ENCODE peak calls at places on chromosomes 3 and 15, in nine cellular contexts. One of them, this sample, is unnamed.

GRCh38 chr3:14169871-14170270 is 8.5 kb downstream of the XPC start:
- DNase-seq in kidney epithelial cell: no peak
- DNase-seq in lower leg skin: no peak
- DNase-seq in HFF-Myc: no peak
- DNase-seq in astrocyte of the spinal cord: no peak
- DNase-seq in lower lobe of right lung: no peak
- DNase-seq in RWPE1: no peak
- DNase-seq in right lobe of liver: no peak
- DNase-seq in transverse colon: no peak
- DNase-seq in this sample: no peak

GRCh38 chr3:126421573-126422119 is 26.9 kb downstream of the CFAP100 start:
- DNase-seq in kidney epithelial cell: no peak
- DNase-seq in lower leg skin: no peak
- DNase-seq in HFF-Myc: no peak
- DNase-seq in astrocyte of the spinal cord: no peak
- DNase-seq in lower lobe of right lung: no peak
- DNase-seq in RWPE1: no peak
- DNase-seq in right lobe of liver: peak
- DNase-seq in transverse colon: no peak
- DNase-seq in this sample: no peak

GRCh38 chr15:72047020-72047419 is 70.9 kb downstream of the MYO9A start:
- DNase-seq in kidney epithelial cell: no peak
- DNase-seq in lower leg skin: no peak
- DNase-seq in HFF-Myc: no peak
- DNase-seq in astrocyte of the spinal cord: peak
- DNase-seq in lower lobe of right lung: no peak
- DNase-seq in RWPE1: no peak
- DNase-seq in right lobe of liver: no peak
- DNase-seq in transverse colon: no peak
- DNase-seq in this sample: no peak

GRCh38 chr3:57805674-57806073 is 49.6 kb downstream of the SLMAP start:
- DNase-seq in kidney epithelial cell: peak
- DNase-seq in lower leg skin: no peak
- DNase-seq in HFF-Myc: peak
- DNase-seq in astrocyte of the spinal cord: peak
- DNase-seq in lower lobe of right lung: no peak
- DNase-seq in RWPE1: peak
- DNase-seq in right lobe of liver: no peak
- DNase-seq in transverse colon: no peak
- DNase-seq in this sample: no peak

GRCh38 chr3:179867961-179868360 is 168.8 kb downstream of the PEX5L start:
- DNase-seq in kidney epithelial cell: no peak
- DNase-seq in lower leg skin: no peak
- DNase-seq in HFF-Myc: no peak
- DNase-seq in astrocyte of the spinal cord: no peak
- DNase-seq in lower lobe of right lung: no peak
- DNase-seq in RWPE1: no peak
- DNase-seq in right lobe of liver: no peak
- DNase-seq in transverse colon: no peak
- DNase-seq in this sample: no peak

GRCh38 chr3:48572517-48572916 is 8.9 kb upstream of the UCN2 start:
- DNase-seq in kidney epithelial cell: no peak
- DNase-seq in lower leg skin: no peak
- DNase-seq in HFF-Myc: no peak
- DNase-seq in astrocyte of the spinal cord: no peak
- DNase-seq in lower lobe of right lung: no peak
- DNase-seq in RWPE1: no peak
- DNase-seq in right lobe of liver: no peak
- DNase-seq in transverse colon: no peak
- DNase-seq in this sample: no peak

GRCh38 chr15:23038741-23039150 is 623 bp downstream of the TUBGCP5 start:
- DNase-seq in kidney epithelial cell: no peak
- DNase-seq in lower leg skin: no peak
- DNase-seq in HFF-Myc: no peak
- DNase-seq in astrocyte of the spinal cord: peak
- DNase-seq in lower lobe of right lung: no peak
- DNase-seq in RWPE1: peak
- DNase-seq in right lobe of liver: no peak
- DNase-seq in transverse colon: peak
- DNase-seq in this sample: no peak

GRCh38 chr3:72571638-72572114 is 276.6 kb downstream of the SHQ1 start:
- DNase-seq in kidney epithelial cell: no peak
- DNase-seq in lower leg skin: no peak
- DNase-seq in HFF-Myc: no peak
- DNase-seq in astrocyte of the spinal cord: no peak
- DNase-seq in lower lobe of right lung: no peak
- DNase-seq in RWPE1: no peak
- DNase-seq in right lobe of liver: no peak
- DNase-seq in transverse colon: no peak
- DNase-seq in this sample: no peak

GRCh38 chr15:65795663-65796201 is 3.6 kb upstream of the DENND4A start:
- DNase-seq in kidney epithelial cell: no peak
- DNase-seq in lower leg skin: no peak
- DNase-seq in HFF-Myc: no peak
- DNase-seq in astrocyte of the spinal cord: no peak
- DNase-seq in lower lobe of right lung: no peak
- DNase-seq in RWPE1: no peak
- DNase-seq in right lobe of liver: no peak
- DNase-seq in transverse colon: no peak
- DNase-seq in this sample: no peak

GRCh38 chr3:87260270-87260669 is 16.1 kb downstream of the POU1F1 start:
- DNase-seq in kidney epithelial cell: peak
- DNase-seq in lower leg skin: no peak
- DNase-seq in HFF-Myc: peak
- DNase-seq in astrocyte of the spinal cord: peak
- DNase-seq in lower lobe of right lung: no peak
- DNase-seq in RWPE1: peak
- DNase-seq in right lobe of liver: no peak
- DNase-seq in transverse colon: peak
- DNase-seq in this sample: no peak

GRCh38 chr3:34568766-34569165 is 770.3 kb downstream of the PDCD6IP start:
- DNase-seq in kidney epithelial cell: no peak
- DNase-seq in lower leg skin: no peak
- DNase-seq in HFF-Myc: no peak
- DNase-seq in astrocyte of the spinal cord: no peak
- DNase-seq in lower lobe of right lung: no peak
- DNase-seq in RWPE1: no peak
- DNase-seq in right lobe of liver: no peak
- DNase-seq in transverse colon: no peak
- DNase-seq in this sample: no peak

GRCh38 chr3:15815696-15816095 is 17.9 kb upstream of the ANKRD28 start:
- DNase-seq in kidney epithelial cell: no peak
- DNase-seq in lower leg skin: no peak
- DNase-seq in HFF-Myc: peak
- DNase-seq in astrocyte of the spinal cord: peak
- DNase-seq in lower lobe of right lung: no peak
- DNase-seq in RWPE1: no peak
- DNase-seq in right lobe of liver: no peak
- DNase-seq in transverse colon: no peak
- DNase-seq in this sample: no peak
- TF ChIP-seq CTCF in kidney epithelial cell: peak
- TF ChIP-seq CTCF in lower leg skin: no peak
- TF ChIP-seq CTCF in HFF-Myc: no peak
- TF ChIP-seq CTCF in astrocyte of the spinal cord: peak
- TF ChIP-seq CTCF in lower lobe of right lung: peak
- TF ChIP-seq CTCF in RWPE1: peak
- TF ChIP-seq CTCF in right lobe of liver: peak
- TF ChIP-seq CTCF in transverse colon: peak
- TF ChIP-seq CTCF in this sample: no peak

DNA sequence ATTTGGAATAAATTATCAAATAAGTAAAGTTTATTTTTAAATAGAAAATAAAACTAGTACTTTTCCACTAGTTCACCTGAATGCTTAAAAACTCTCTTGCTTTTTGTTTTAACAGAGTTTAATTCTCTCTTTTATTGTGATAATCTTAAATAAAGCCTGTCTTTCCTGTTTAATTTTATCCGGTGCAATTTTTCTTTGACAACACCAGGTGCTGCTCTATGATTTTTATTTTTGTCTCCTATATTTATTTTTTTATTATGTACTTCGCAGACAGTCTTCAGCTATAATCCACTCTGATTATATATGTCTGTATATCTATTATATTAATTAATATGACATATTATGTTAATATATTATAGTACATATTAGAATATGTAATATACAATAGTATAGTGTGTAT is 1293.0 kb upstream of the EPHA6 start:
- DNase-seq in kidney epithelial cell: no peak
- DNase-seq in lower leg skin: no peak
- DNase-seq in HFF-Myc: no peak
- DNase-seq in astrocyte of the spinal cord: no peak
- DNase-seq in lower lobe of right lung: no peak
- DNase-seq in RWPE1: no peak
- DNase-seq in right lobe of liver: no peak
- DNase-seq in transverse colon: no peak
- DNase-seq in this sample: no peak
- TF ChIP-seq CTCF in kidney epithelial cell: no peak
- TF ChIP-seq CTCF in lower leg skin: no peak
- TF ChIP-seq CTCF in HFF-Myc: no peak
- TF ChIP-seq CTCF in astrocyte of the spinal cord: no peak
- TF ChIP-seq CTCF in lower lobe of right lung: no peak
- TF ChIP-seq CTCF in RWPE1: no peak
- TF ChIP-seq CTCF in right lobe of liver: no peak
- TF ChIP-seq CTCF in transverse colon: no peak
- TF ChIP-seq CTCF in this sample: no peak

GRCh38 chr3:154901263-154901662 is 178.9 kb upstream of the MME start:
- DNase-seq in kidney epithelial cell: no peak
- DNase-seq in lower leg skin: no peak
- DNase-seq in HFF-Myc: no peak
- DNase-seq in astrocyte of the spinal cord: no peak
- DNase-seq in lower lobe of right lung: no peak
- DNase-seq in RWPE1: no peak
- DNase-seq in right lobe of liver: no peak
- DNase-seq in transverse colon: no peak
- DNase-seq in this sample: no peak

GRCh38 chr3:154900777-154901176 is 179.3 kb upstream of the MME start:
- DNase-seq in kidney epithelial cell: no peak
- DNase-seq in lower leg skin: no peak
- DNase-seq in HFF-Myc: no peak
- DNase-seq in astrocyte of the spinal cord: no peak
- DNase-seq in lower lobe of right lung: no peak
- DNase-seq in RWPE1: no peak
- DNase-seq in right lobe of liver: no peak
- DNase-seq in transverse colon: no peak
- DNase-seq in this sample: no peak

GRCh38 chr3:154898398-154898797 is 181.7 kb upstream of the MME start:
- DNase-seq in kidney epithelial cell: no peak
- DNase-seq in lower leg skin: no peak
- DNase-seq in HFF-Myc: no peak
- DNase-seq in astrocyte of the spinal cord: no peak
- DNase-seq in lower lobe of right lung: no peak
- DNase-seq in RWPE1: no peak
- DNase-seq in right lobe of liver: no peak
- DNase-seq in transverse colon: no peak
- DNase-seq in this sample: no peak

GRCh38 chr3:154898916-154899315 is 181.2 kb upstream of the MME start:
- DNase-seq in kidney epithelial cell: no peak
- DNase-seq in lower leg skin: no peak
- DNase-seq in HFF-Myc: no peak
- DNase-seq in astrocyte of the spinal cord: peak
- DNase-seq in lower lobe of right lung: no peak
- DNase-seq in RWPE1: no peak
- DNase-seq in right lobe of liver: no peak
- DNase-seq in transverse colon: no peak
- DNase-seq in this sample: no peak

DNA sequence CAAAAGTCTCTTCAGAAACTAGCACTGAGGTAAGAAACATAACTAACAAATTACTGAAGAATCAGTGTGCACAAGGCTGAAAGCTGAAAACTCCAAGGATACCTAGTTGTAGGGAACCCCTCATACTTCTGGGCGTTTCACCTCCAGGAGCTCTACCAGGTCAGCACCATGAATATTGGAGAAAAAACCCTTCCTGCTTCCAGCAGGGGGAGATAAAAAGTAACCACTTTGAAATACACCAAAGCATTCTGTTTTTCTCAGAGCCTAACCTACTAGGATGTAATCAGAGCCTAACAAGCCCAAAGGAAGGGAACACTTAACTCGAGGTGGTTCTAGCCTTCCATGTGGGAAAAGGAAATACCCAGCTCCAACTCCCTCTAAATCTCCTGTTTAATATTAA is 175.8 kb upstream of the MME start:
- DNase-seq in kidney epithelial cell: no peak
- DNase-seq in lower leg skin: no peak
- DNase-seq in HFF-Myc: no peak
- DNase-seq in astrocyte of the spinal cord: peak
- DNase-seq in lower lobe of right lung: no peak
- DNase-seq in RWPE1: peak
- DNase-seq in right lobe of liver: no peak
- DNase-seq in transverse colon: no peak
- DNase-seq in this sample: no peak
- TF ChIP-seq CTCF in kidney epithelial cell: peak
- TF ChIP-seq CTCF in lower leg skin: no peak
- TF ChIP-seq CTCF in HFF-Myc: peak
- TF ChIP-seq CTCF in astrocyte of the spinal cord: peak
- TF ChIP-seq CTCF in lower lobe of right lung: peak
- TF ChIP-seq CTCF in RWPE1: no peak
- TF ChIP-seq CTCF in right lobe of liver: peak
- TF ChIP-seq CTCF in transverse colon: no peak
- TF ChIP-seq CTCF in this sample: no peak

GRCh38 chr3:50523170-50523865 is 19.9 kb upstream of the CACNA2D2 start:
- DNase-seq in kidney epithelial cell: no peak
- DNase-seq in lower leg skin: no peak
- DNase-seq in HFF-Myc: no peak
- DNase-seq in astrocyte of the spinal cord: no peak
- DNase-seq in lower lobe of right lung: no peak
- DNase-seq in RWPE1: no peak
- DNase-seq in right lobe of liver: no peak
- DNase-seq in transverse colon: no peak
- DNase-seq in this sample: no peak

GRCh38 chr3:50521572-50521971 is 18.1 kb upstream of the CACNA2D2 start:
- DNase-seq in kidney epithelial cell: no peak
- DNase-seq in lower leg skin: no peak
- DNase-seq in HFF-Myc: no peak
- DNase-seq in astrocyte of the spinal cord: no peak
- DNase-seq in lower lobe of right lung: no peak
- DNase-seq in RWPE1: no peak
- DNase-seq in right lobe of liver: no peak
- DNase-seq in transverse colon: no peak
- DNase-seq in this sample: no peak

GRCh38 chr3:50525987-50526386 is 22.6 kb upstream of the CACNA2D2 start:
- DNase-seq in kidney epithelial cell: no peak
- DNase-seq in lower leg skin: peak
- DNase-seq in HFF-Myc: peak
- DNase-seq in astrocyte of the spinal cord: peak
- DNase-seq in lower lobe of right lung: peak
- DNase-seq in RWPE1: peak
- DNase-seq in right lobe of liver: no peak
- DNase-seq in transverse colon: no peak
- DNase-seq in this sample: no peak

GRCh38 chr3:50525191-50525590 is 21.8 kb upstream of the CACNA2D2 start:
- DNase-seq in kidney epithelial cell: no peak
- DNase-seq in lower leg skin: no peak
- DNase-seq in HFF-Myc: no peak
- DNase-seq in astrocyte of the spinal cord: no peak
- DNase-seq in lower lobe of right lung: no peak
- DNase-seq in RWPE1: no peak
- DNase-seq in right lobe of liver: no peak
- DNase-seq in transverse colon: no peak
- DNase-seq in this sample: no peak

DNA sequence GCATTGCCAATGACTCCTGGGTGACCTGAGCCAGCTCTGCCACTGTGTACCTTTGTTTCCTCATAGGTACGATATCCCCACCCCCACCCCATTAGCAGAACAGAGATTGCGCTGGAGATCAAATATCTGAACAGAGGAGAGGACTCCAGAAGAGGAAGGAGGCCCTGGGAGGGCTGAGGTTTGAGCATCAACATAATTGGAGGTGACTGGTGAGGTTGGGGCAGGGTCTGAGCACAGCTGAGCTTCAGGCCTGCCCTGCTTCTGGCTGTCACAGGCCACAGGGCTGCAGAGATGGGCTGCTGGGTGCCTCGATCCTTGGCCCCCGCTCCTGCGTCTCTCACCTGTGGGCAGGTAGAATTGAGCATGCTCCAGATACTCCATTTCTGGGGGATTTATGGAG is 21.3 kb upstream of the CACNA2D2 start:
- DNase-seq in kidney epithelial cell: no peak
- DNase-seq in lower leg skin: no peak
- DNase-seq in HFF-Myc: no peak
- DNase-seq in astrocyte of the spinal cord: no peak
- DNase-seq in lower lobe of right lung: no peak
- DNase-seq in RWPE1: no peak
- DNase-seq in right lobe of liver: no peak
- DNase-seq in transverse colon: no peak
- DNase-seq in this sample: no peak
- TF ChIP-seq CTCF in kidney epithelial cell: no peak
- TF ChIP-seq CTCF in lower leg skin: no peak
- TF ChIP-seq CTCF in HFF-Myc: no peak
- TF ChIP-seq CTCF in astrocyte of the spinal cord: no peak
- TF ChIP-seq CTCF in lower lobe of right lung: no peak
- TF ChIP-seq CTCF in RWPE1: no peak
- TF ChIP-seq CTCF in right lobe of liver: no peak
- TF ChIP-seq CTCF in transverse colon: no peak
- TF ChIP-seq CTCF in this sample: no peak

This sample was measured in omental fat pad.